ENCODE peak calls at places on chromosomes 7 and 10, in six cellular contexts. K is RWPE1, U is NCI-H1092 treated with DMSO at 0.1 percent for 48 hours, N is aorta, J is mucosa of descending colon, C is brain microvascular endothelial cell. O is an unnamed sample.

GRCh38 chr7:1523208-1523607 is 7.3 kb upstream of the MAFK start:
- DNase-seq in J (peak), U (no peak), C (no peak), N (no peak), K (no peak), O (no peak)

GRCh38 chr10:22372298-22372697 is 27.0 kb downstream of the SPAG6 start:
- DNase-seq in K (no peak), J (no peak), U (no peak), C (no peak), N (no peak), O (no peak)

GRCh38 chr10:14200645-14201534 is 129.8 kb downstream of the FRMD4A start:
- DNase-seq in J (no peak), C (no peak), N (no peak), K (no peak), U (no peak), O (peak)

GRCh38 chr7:836429-836828 is 4.2 kb downstream of the SUN1 start:
- DNase-seq in K (no peak), C (peak), U (no peak), J (peak), N (no peak), O (no peak)

GRCh38 chr7:2066251-2066919 is 166.4 kb downstream of the MAD1L1 start:
- DNase-seq in U (no peak), K (no peak), N (no peak), C (no peak), J (no peak), O (no peak)

GRCh38 chr10:55858730-55859129 is 502.3 kb downstream of the ZWINT start:
- DNase-seq in C (no peak), N (no peak), J (no peak), K (no peak), U (no peak), O (no peak)

GRCh38 chr10:1044146-1044545 is 4.8 kb downstream of the IDI1 start:
- DNase-seq in C (no peak), J (no peak), K (no peak), U (no peak), N (no peak), O (no peak)

GRCh38 chr7:89223906-89224395 is 428.4 kb upstream of the TEX47 start:
- DNase-seq in U (no peak), J (no peak), K (no peak), N (no peak), C (no peak), O (no peak)

GRCh38 chr7:80334185-80334584 is 177.7 kb downstream of the GNAT3 start:
- DNase-seq in N (no peak), U (no peak), C (no peak), J (no peak), K (no peak), O (no peak)